ENCODE peak calls at places on chromosomes 12 and 14, in four cellular contexts. One of them, this sample, is unnamed.

GRCh38 chr12:988616-989015 is 2.4 kb upstream of the ERC1 start:
- DNase-seq in HepG2: no peak
- DNase-seq in K562: no peak
- DNase-seq in GM12878: no peak
- DNase-seq in this sample: no peak

GRCh38 chr12:80154261-80154660 is 54.9 kb downstream of the OTOGL start:
- DNase-seq in GM12878: no peak
- DNase-seq in K562: no peak
- DNase-seq in HepG2: no peak
- DNase-seq in this sample: no peak

GRCh38 chr14:50344116-50344775 is 32.1 kb downstream of the DMAC2L start:
- DNase-seq in K562: no peak
- DNase-seq in GM12878: peak
- DNase-seq in HepG2: no peak
- DNase-seq in this sample: no peak

GRCh38 chr14:74140374-74140850 is 55.7 kb downstream of the LIN52 start:
- DNase-seq in HepG2: no peak
- DNase-seq in GM12878: no peak
- DNase-seq in K562: peak
- DNase-seq in this sample: peak

GRCh38 chr12:109440851-109441490 is 36.1 kb downstream of the KCTD10 start:
- DNase-seq in GM12878: no peak
- DNase-seq in HepG2: no peak
- DNase-seq in K562: no peak
- DNase-seq in this sample: peak

GRCh38 chr12:29858270-29858786 is 74.6 kb upstream of the TMTC1 start:
- DNase-seq in GM12878: peak
- DNase-seq in HepG2: no peak
- DNase-seq in K562: no peak
- DNase-seq in this sample: no peak

GRCh38 chr12:88371416-88372183 is 208.7 kb downstream of the KITLG start:
- DNase-seq in HepG2: no peak
- DNase-seq in K562: peak
- DNase-seq in GM12878: no peak
- DNase-seq in this sample: no peak

GRCh38 chr12:100199347-100200136 is 1.1 kb upstream of the ACTR6 start:
- DNase-seq in K562: peak
- DNase-seq in GM12878: no peak
- DNase-seq in HepG2: peak
- DNase-seq in this sample: peak

GRCh38 chr12:2212537-2212936 is 159.8 kb downstream of the CACNA1C start:
- DNase-seq in GM12878: no peak
- DNase-seq in HepG2: no peak
- DNase-seq in K562: no peak
- DNase-seq in this sample: no peak

GRCh38 chr14:103401223-103402214 is 16.3 kb downstream of the MARK3 start:
- DNase-seq in K562: peak
- DNase-seq in GM12878: no peak
- DNase-seq in HepG2: no peak
- DNase-seq in this sample: no peak

GRCh38 chr12:130031571-130032189 is 127.9 kb upstream of the TMEM132D start:
- DNase-seq in HepG2: peak
- DNase-seq in K562: peak
- DNase-seq in GM12878: no peak
- DNase-seq in this sample: peak

GRCh38 chr12:90858261-90858660 is 96.7 kb downstream of the CCER1 start:
- DNase-seq in GM12878: no peak
- DNase-seq in K562: no peak
- DNase-seq in HepG2: peak
- DNase-seq in this sample: no peak

GRCh38 chr12:126481688-126482087 is 1416.5 kb downstream of the AACS start:
- DNase-seq in GM12878: no peak
- DNase-seq in K562: no peak
- DNase-seq in HepG2: no peak
- DNase-seq in this sample: no peak

GRCh38 chr12:47775100-47775911 is 2.3 kb downstream of the SLC48A1 start:
- DNase-seq in HepG2: no peak
- DNase-seq in GM12878: no peak
- DNase-seq in K562: peak
- DNase-seq in this sample: no peak

GRCh38 chr14:77128414-77128891 is 13.1 kb downstream of the ZDHHC22 start:
- DNase-seq in K562: no peak
- DNase-seq in GM12878: no peak
- DNase-seq in HepG2: peak
- DNase-seq in this sample: no peak

GRCh38 chr12:110249716-110250225 is 31.3 kb upstream of the ATP2A2 start:
- DNase-seq in HepG2: peak
- DNase-seq in GM12878: peak
- DNase-seq in K562: no peak
- DNase-seq in this sample: no peak

GRCh38 chr14:77022219-77022852 is 6.2 kb downstream of the IRF2BPL start:
- DNase-seq in HepG2: no peak
- DNase-seq in K562: no peak
- DNase-seq in GM12878: no peak
- DNase-seq in this sample: no peak

GRCh38 chr12:3231399-3231876 is 154.3 kb downstream of the TSPAN9 start:
- DNase-seq in K562: no peak
- DNase-seq in GM12878: no peak
- DNase-seq in HepG2: no peak
- DNase-seq in this sample: no peak

GRCh38 chr14:53412819-53413664 is 259.9 kb upstream of the DDHD1 start:
- DNase-seq in GM12878: no peak
- DNase-seq in K562: no peak
- DNase-seq in HepG2: peak
- DNase-seq in this sample: peak

GRCh38 chr12:112980491-112981158 is 2.3 kb downstream of the OAS2 start:
- DNase-seq in K562: no peak
- DNase-seq in GM12878: no peak
- DNase-seq in HepG2: no peak
- DNase-seq in this sample: no peak

GRCh38 chr12:50187084-50187900 is 20.1 kb upstream of the CERS5 start:
- DNase-seq in K562: no peak
- DNase-seq in GM12878: peak
- DNase-seq in HepG2: no peak
- DNase-seq in this sample: no peak

GRCh38 chr12:53381739-53382630 is 2.0 kb downstream of the SP1 start:
- DNase-seq in HepG2: peak
- DNase-seq in K562: peak
- DNase-seq in GM12878: peak
- DNase-seq in this sample: no peak

GRCh38 chr14:68794130-68794855 is 1.4 kb upstream of the ZFP36L1 start:
- DNase-seq in K562: peak
- DNase-seq in GM12878: no peak
- DNase-seq in HepG2: peak
- DNase-seq in this sample: peak

GRCh38 chr12:5525783-5526367 is 94.0 kb downstream of the NTF3 start:
- DNase-seq in HepG2: no peak
- DNase-seq in K562: no peak
- DNase-seq in GM12878: no peak
- DNase-seq in this sample: no peak

GRCh38 chr12:124411291-124411878 is 116.5 kb downstream of the RFLNA start:
- DNase-seq in GM12878: no peak
- DNase-seq in K562: no peak
- DNase-seq in HepG2: no peak
- DNase-seq in this sample: peak

GRCh38 chr12:122990561-122990960 is 10.1 kb downstream of the ARL6IP4 start:
- DNase-seq in K562: no peak
- DNase-seq in HepG2: no peak
- DNase-seq in GM12878: no peak
- DNase-seq in this sample: no peak

GRCh38 chr12:122992386-122992785 is 11.9 kb downstream of the ARL6IP4 start:
- DNase-seq in HepG2: no peak
- DNase-seq in K562: no peak
- DNase-seq in GM12878: no peak
- DNase-seq in this sample: no peak

GRCh38 chr12:122989874-122990400 is 9.5 kb downstream of the ARL6IP4 start:
- DNase-seq in GM12878: no peak
- DNase-seq in HepG2: no peak
- DNase-seq in K562: no peak
- DNase-seq in this sample: no peak

GRCh38 chr12:122991623-122992275 is 11.3 kb downstream of the ARL6IP4 start:
- DNase-seq in HepG2: no peak
- DNase-seq in GM12878: no peak
- DNase-seq in K562: no peak
- DNase-seq in this sample: no peak

DNA sequence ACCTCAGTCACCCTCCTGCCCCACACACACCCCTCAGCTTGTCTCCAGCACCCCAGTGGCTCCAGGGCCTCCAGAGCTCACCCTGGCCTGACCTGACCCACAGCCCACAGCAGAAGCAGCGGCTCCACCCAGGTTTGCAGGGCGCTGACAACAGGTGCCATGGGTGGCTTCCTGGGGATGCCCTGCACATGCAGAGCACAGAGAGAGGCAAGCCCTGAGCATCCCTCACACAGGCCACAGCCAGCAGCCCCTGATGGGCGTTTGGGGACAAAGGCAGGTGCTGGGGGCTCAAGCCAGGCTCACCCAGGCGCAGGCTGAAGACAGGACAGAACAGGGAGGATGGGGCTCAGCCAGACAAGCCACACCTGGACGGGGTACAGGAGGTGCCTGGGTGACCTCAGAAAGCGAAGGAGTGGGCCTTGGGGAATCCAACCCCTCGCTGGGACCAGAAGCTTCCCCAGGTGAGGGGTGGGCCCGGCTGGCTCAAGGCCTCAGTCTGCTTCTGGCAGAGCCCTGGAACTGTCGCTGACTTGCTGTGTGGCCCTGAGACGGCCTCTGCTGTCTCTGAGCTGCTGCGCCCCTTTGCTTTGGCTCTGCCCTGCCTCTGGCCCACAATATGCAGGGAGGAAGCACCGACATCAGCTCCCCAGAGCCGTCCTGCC is 10.6 kb downstream of the ARL6IP4 start:
- DNase-seq in HepG2: no peak
- DNase-seq in K562: no peak
- DNase-seq in GM12878: no peak
- DNase-seq in this sample: no peak
- TF ChIP-seq FOXM1 in HepG2: no peak
- TF ChIP-seq FOXM1 in K562: no peak
- TF ChIP-seq FOXM1 in GM12878: no peak
- TF ChIP-seq FOXM1 in this sample: no peak

GRCh38 chr12:76083246-76083735 is 1.2 kb downstream of the NAP1L1 start:
- DNase-seq in HepG2: no peak
- DNase-seq in GM12878: no peak
- DNase-seq in K562: no peak
- DNase-seq in this sample: no peak
- TF ChIP-seq ZBTB33 in HepG2: no peak
- TF ChIP-seq ZBTB33 in GM12878: no peak
- TF ChIP-seq ZBTB33 in K562: no peak
- TF ChIP-seq ZBTB33 in this sample: no peak

DNA sequence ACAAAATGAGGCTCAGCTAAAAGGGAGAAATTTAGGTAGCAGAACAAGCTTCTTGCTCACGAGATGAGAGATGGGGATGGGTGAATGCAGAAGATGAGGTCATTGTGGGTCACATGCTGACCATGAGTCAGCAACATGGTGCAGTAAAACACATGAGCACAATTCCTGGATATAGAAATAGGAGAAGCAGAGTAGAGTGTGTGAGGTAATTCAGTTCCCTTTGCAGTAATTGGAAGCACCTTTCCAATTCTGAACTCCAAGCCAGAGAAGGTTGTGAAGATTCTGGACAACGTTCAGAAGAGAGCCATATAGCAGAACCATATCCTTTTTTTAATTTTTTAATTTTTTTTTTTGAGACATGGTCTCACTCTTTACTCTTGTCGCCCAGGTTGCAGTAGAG is 62.0 kb upstream of the LMNTD1 start:
- DNase-seq in HepG2: no peak
- DNase-seq in K562: peak
- DNase-seq in GM12878: no peak
- DNase-seq in this sample: no peak
- TF ChIP-seq FOXM1 in HepG2: no peak
- TF ChIP-seq FOXM1 in K562: no peak
- TF ChIP-seq FOXM1 in GM12878: no peak
- TF ChIP-seq FOXM1 in this sample: no peak

GRCh38 chr14:71355324-71356201 is 448.3 kb downstream of the PCNX1 start:
- DNase-seq in HepG2: no peak
- DNase-seq in GM12878: no peak
- DNase-seq in K562: peak
- DNase-seq in this sample: peak
- TF ChIP-seq ZBTB33 in HepG2: no peak
- TF ChIP-seq ZBTB33 in GM12878: no peak
- TF ChIP-seq ZBTB33 in K562: no peak
- TF ChIP-seq ZBTB33 in this sample: no peak

This sample was measured in SK-N-SH.